ENCODE peak calls at places on chromosomes 3 and 15, in six cellular contexts. S is AG20443, N is HEK293T, M is GM13977, F is HT1080, R is NCI-H2171. Q is an unnamed sample.

GRCh38 chr3:191238321-191238817 is 39.3 kb downstream of the OSTN start:
- DNase-seq in S (no peak), N (no peak), M (no peak), F (peak), R (no peak), Q (no peak)

GRCh38 chr3:43894176-43895049 is 203.7 kb downstream of the ABHD5 start:
- DNase-seq in S (peak), N (peak), M (peak), F (no peak), R (no peak), Q (no peak)

GRCh38 chr3:115819785-115820384 is 196.6 kb downstream of the GAP43 start:
- DNase-seq in S (peak), N (peak), M (peak), F (peak), R (peak), Q (peak)

GRCh38 chr3:123720638-123721037 is 135.8 kb upstream of the HACD2 start:
- DNase-seq in S (no peak), N (no peak), M (no peak), F (no peak), R (no peak), Q (no peak)

GRCh38 chr15:52056001-52056400 is 37.0 kb downstream of the MAPK6 start:
- DNase-seq in S (no peak), N (no peak), M (no peak), F (no peak), R (no peak), Q (no peak)

GRCh38 chr3:51710631-51711351 is 3.9 kb downstream of the GRM2 start:
- DNase-seq in S (no peak), N (peak), M (no peak), F (peak), R (no peak), Q (no peak)

GRCh38 chr3:135860761-135861160 is 104.8 kb upstream of the PPP2R3A start:
- DNase-seq in S (no peak), N (no peak), M (no peak), F (no peak), R (no peak), Q (no peak)

GRCh38 chr15:38603271-38603670 is 38.7 kb upstream of the RASGRP1 start:
- DNase-seq in S (no peak), N (no peak), M (no peak), F (no peak), R (no peak), Q (no peak)

GRCh38 chr15:45112592-45113379 is 1.2 kb downstream of the DUOX2 start:
- DNase-seq in S (peak), N (no peak), M (no peak), F (no peak), R (peak), Q (no peak)

GRCh38 chr3:46542344-46542743 is 23.8 kb downstream of the LRRC2 start:
- DNase-seq in S (no peak), N (no peak), M (no peak), F (peak), R (no peak), Q (no peak)

GRCh38 chr3:8755564-8756237 is 13.7 kb downstream of the OXTR start:
- DNase-seq in S (peak), N (peak), M (no peak), F (no peak), R (no peak), Q (no peak)

GRCh38 chr3:71372911-71373637 is 210.5 kb downstream of the FOXP1 start:
- DNase-seq in S (no peak), N (no peak), M (no peak), F (no peak), R (no peak), Q (peak)

GRCh38 chr3:127454051-127454450 is 136.5 kb downstream of the TPRA1 start:
- DNase-seq in S (no peak), N (no peak), M (no peak), F (no peak), R (no peak), Q (no peak)

GRCh38 chr15:56678562-56678961 is 54.7 kb downstream of the ZNF280D start:
- DNase-seq in S (no peak), N (no peak), M (no peak), F (no peak), R (no peak), Q (no peak)

GRCh38 chr3:164604687-164605086 is 473.6 kb downstream of the SI start:
- DNase-seq in S (no peak), N (no peak), M (no peak), F (no peak), R (no peak), Q (no peak)

GRCh38 chr3:193560870-193561269 is 6.2 kb upstream of the ATP13A4 start:
- DNase-seq in S (no peak), N (no peak), M (no peak), F (no peak), R (peak), Q (no peak)

GRCh38 chr15:57375827-57376694 is at the start of gene CGNL1:
- DNase-seq in S (peak), N (peak), M (peak), F (no peak), R (no peak), Q (no peak)

GRCh38 chr3:136042608-136043221 is 77.2 kb downstream of the PPP2R3A start:
- DNase-seq in S (peak), N (peak), M (peak), F (peak), R (peak), Q (peak)

GRCh38 chr3:167346171-167346570 is 33.9 kb downstream of the ZBBX start:
- DNase-seq in S (no peak), N (no peak), M (no peak), F (no peak), R (no peak), Q (no peak)

GRCh38 chr3:160210799-160211221 is 14.4 kb upstream of the C3orf80 start:
- DNase-seq in S (peak), N (peak), M (peak), F (peak), R (no peak), Q (no peak)